ENCODE peak calls at places on chromosomes 7 and 10, in five cellular contexts. One of them, this sample, is unnamed. For H3K4me1 and H3K27me3, the result is how much of the 10 kb centered on the place peaks cover.

GRCh38 chr7:111312966-111313365 is 222.0 kb downstream of the LRRN3 start:
- DNase-seq in transverse colon: no peak
- DNase-seq in heart right ventricle: no peak
- DNase-seq in tibial nerve: no peak
- DNase-seq in adrenal gland: no peak
- DNase-seq in this sample: no peak

GRCh38 chr7:50735327-50735726 is 47.4 kb downstream of the GRB10 start:
- DNase-seq in adrenal gland: no peak
- DNase-seq in transverse colon: no peak
- DNase-seq in tibial nerve: no peak
- DNase-seq in heart right ventricle: no peak
- DNase-seq in this sample: no peak

GRCh38 chr10:69362471-69362954 is 54.2 kb downstream of the TACR2 start:
- DNase-seq in heart right ventricle: peak
- DNase-seq in tibial nerve: no peak
- DNase-seq in adrenal gland: peak
- DNase-seq in transverse colon: peak
- DNase-seq in this sample: no peak

GRCh38 chr7:74587435-74588126 is 69.9 kb upstream of the GTF2I start:
- DNase-seq in heart right ventricle: peak
- DNase-seq in transverse colon: peak
- DNase-seq in adrenal gland: peak
- DNase-seq in tibial nerve: peak
- DNase-seq in this sample: peak

GRCh38 chr7:17421941-17422340 is 123.5 kb downstream of the AHR start:
- DNase-seq in adrenal gland: no peak
- DNase-seq in transverse colon: no peak
- DNase-seq in tibial nerve: no peak
- DNase-seq in heart right ventricle: no peak
- DNase-seq in this sample: no peak

GRCh38 chr10:109624939-109625338 is 298.4 kb downstream of the XPNPEP1 start:
- DNase-seq in adrenal gland: no peak
- DNase-seq in transverse colon: no peak
- DNase-seq in tibial nerve: no peak
- DNase-seq in heart right ventricle: no peak
- DNase-seq in this sample: no peak

GRCh38 chr7:51070163-51070562 is 246.4 kb downstream of the COBL start:
- DNase-seq in adrenal gland: no peak
- DNase-seq in transverse colon: no peak
- DNase-seq in heart right ventricle: no peak
- DNase-seq in tibial nerve: no peak
- DNase-seq in this sample: no peak

GRCh38 chr10:102334106-102334505 is 61.4 kb upstream of the NFKB2 start:
- DNase-seq in transverse colon: no peak
- DNase-seq in heart right ventricle: peak
- DNase-seq in adrenal gland: peak
- DNase-seq in tibial nerve: no peak
- DNase-seq in this sample: no peak

GRCh38 chr7:28165971-28166955 is 14.3 kb downstream of the JAZF1 start:
- DNase-seq in transverse colon: no peak
- DNase-seq in tibial nerve: no peak
- DNase-seq in heart right ventricle: no peak
- DNase-seq in adrenal gland: no peak
- DNase-seq in this sample: no peak

DNA sequence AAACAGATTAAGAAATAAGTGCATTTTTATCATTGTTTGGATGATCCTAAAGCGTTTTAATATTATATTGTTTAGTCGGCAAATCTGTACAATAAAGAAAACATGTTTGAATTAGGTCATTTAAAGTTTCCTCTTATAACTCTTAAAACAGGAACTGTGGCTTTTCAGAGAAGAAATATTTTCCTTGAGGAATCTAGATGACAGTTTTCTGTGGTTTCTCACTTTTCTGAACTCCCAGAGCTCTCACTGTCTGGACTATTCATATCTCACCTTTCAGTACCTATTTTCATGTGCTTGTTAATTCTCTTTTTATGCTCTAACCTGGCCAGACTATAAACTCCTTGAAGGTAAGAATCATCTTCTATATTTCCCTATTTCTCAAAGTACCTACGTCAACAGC is 135.1 kb downstream of the CHN2 start:
- DNase-seq in transverse colon: no peak
- DNase-seq in adrenal gland: no peak
- DNase-seq in tibial nerve: no peak
- DNase-seq in heart right ventricle: no peak
- DNase-seq in this sample: no peak
- H3K4me1 ChIP-seq in transverse colon: under half
- H3K4me1 ChIP-seq in adrenal gland: under half
- H3K4me1 ChIP-seq in tibial nerve: under half
- H3K4me1 ChIP-seq in heart right ventricle: under half
- H3K4me1 ChIP-seq in this sample: under half

DNA sequence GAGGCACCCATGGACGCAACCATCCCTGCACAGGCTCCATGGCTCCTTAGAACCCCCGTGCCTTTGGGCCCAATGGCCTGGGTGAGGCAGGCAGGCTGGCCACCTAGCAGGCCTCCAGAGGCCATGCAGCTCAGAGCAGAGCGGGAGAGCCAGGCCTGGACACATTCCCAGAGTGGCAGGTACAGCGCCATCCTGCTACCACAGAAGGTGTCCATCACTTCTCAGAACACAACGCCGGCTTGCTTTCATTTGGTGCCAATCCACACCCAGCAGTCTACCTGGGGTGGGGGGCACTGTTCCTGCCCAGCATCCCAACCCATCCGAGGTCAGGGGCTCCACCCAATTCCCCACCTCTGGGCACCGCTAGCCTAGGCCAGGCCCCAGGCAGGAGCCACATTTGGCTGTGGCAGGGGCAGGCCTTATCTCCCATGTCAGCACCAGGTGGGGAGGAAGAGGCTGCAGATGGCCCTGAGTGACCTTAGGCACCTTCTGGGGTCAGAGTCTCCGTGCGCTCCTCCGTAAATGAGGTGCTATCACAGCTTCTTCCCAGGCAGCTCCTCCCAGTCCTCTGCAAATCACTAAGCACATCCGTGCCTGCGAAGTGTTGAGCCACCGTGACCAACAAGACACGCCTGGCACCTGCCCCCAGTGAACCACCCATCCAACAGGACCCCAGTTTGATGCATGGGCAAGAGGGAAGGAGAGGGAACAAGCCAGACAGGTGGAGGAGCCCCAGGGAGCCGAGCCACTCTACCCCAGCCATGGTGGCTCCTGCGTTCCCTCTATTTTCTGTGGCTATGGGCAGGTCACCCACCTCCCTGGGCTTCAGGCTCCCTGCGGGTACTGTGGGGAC is 14.2 kb downstream of the KCNH2 start:
- DNase-seq in heart right ventricle: no peak
- DNase-seq in adrenal gland: no peak
- DNase-seq in transverse colon: no peak
- DNase-seq in tibial nerve: no peak
- DNase-seq in this sample: no peak
- H3K27me3 ChIP-seq in heart right ventricle: under half
- H3K27me3 ChIP-seq in adrenal gland: under half
- H3K27me3 ChIP-seq in transverse colon: under half
- H3K27me3 ChIP-seq in tibial nerve: half or more
- H3K27me3 ChIP-seq in this sample: under half

GRCh38 chr10:124683816-124684215 is 60.4 kb downstream of the FAM53B start:
- DNase-seq in transverse colon: peak
- DNase-seq in heart right ventricle: no peak
- DNase-seq in adrenal gland: no peak
- DNase-seq in tibial nerve: no peak
- DNase-seq in this sample: no peak

GRCh38 chr10:124688366-124688765 is 55.8 kb downstream of the FAM53B start:
- DNase-seq in heart right ventricle: no peak
- DNase-seq in transverse colon: no peak
- DNase-seq in adrenal gland: no peak
- DNase-seq in tibial nerve: no peak
- DNase-seq in this sample: no peak

GRCh38 chr10:124685251-124685650 is 58.9 kb downstream of the FAM53B start:
- DNase-seq in heart right ventricle: no peak
- DNase-seq in adrenal gland: peak
- DNase-seq in transverse colon: peak
- DNase-seq in tibial nerve: no peak
- DNase-seq in this sample: no peak

GRCh38 chr10:124688889-124689670 is 55.1 kb downstream of the FAM53B start:
- DNase-seq in tibial nerve: no peak
- DNase-seq in heart right ventricle: no peak
- DNase-seq in adrenal gland: no peak
- DNase-seq in transverse colon: no peak
- DNase-seq in this sample: no peak

GRCh38 chr10:124686707-124687376 is 57.3 kb downstream of the FAM53B start:
- DNase-seq in heart right ventricle: peak
- DNase-seq in tibial nerve: peak
- DNase-seq in transverse colon: peak
- DNase-seq in adrenal gland: peak
- DNase-seq in this sample: no peak
- H3K4me1 ChIP-seq in heart right ventricle: under half
- H3K4me1 ChIP-seq in tibial nerve: half or more
- H3K4me1 ChIP-seq in transverse colon: under half
- H3K4me1 ChIP-seq in adrenal gland: half or more
- H3K4me1 ChIP-seq in this sample: under half

GRCh38 chr10:116741391-116742351 is 695 bp downstream of the HSPA12A start:
- DNase-seq in adrenal gland: peak
- DNase-seq in tibial nerve: no peak
- DNase-seq in heart right ventricle: peak
- DNase-seq in transverse colon: peak
- DNase-seq in this sample: no peak

GRCh38 chr10:116740971-116741370 is 1.4 kb downstream of the HSPA12A start:
- DNase-seq in tibial nerve: no peak
- DNase-seq in transverse colon: no peak
- DNase-seq in heart right ventricle: no peak
- DNase-seq in adrenal gland: no peak
- DNase-seq in this sample: no peak

GRCh38 chr10:116744163-116744788 is 1.9 kb upstream of the HSPA12A start:
- DNase-seq in heart right ventricle: no peak
- DNase-seq in adrenal gland: no peak
- DNase-seq in tibial nerve: no peak
- DNase-seq in transverse colon: no peak
- DNase-seq in this sample: no peak

GRCh38 chr10:116743266-116744064 is 1.1 kb upstream of the HSPA12A start:
- DNase-seq in transverse colon: no peak
- DNase-seq in adrenal gland: no peak
- DNase-seq in tibial nerve: no peak
- DNase-seq in heart right ventricle: no peak
- DNase-seq in this sample: no peak

DNA sequence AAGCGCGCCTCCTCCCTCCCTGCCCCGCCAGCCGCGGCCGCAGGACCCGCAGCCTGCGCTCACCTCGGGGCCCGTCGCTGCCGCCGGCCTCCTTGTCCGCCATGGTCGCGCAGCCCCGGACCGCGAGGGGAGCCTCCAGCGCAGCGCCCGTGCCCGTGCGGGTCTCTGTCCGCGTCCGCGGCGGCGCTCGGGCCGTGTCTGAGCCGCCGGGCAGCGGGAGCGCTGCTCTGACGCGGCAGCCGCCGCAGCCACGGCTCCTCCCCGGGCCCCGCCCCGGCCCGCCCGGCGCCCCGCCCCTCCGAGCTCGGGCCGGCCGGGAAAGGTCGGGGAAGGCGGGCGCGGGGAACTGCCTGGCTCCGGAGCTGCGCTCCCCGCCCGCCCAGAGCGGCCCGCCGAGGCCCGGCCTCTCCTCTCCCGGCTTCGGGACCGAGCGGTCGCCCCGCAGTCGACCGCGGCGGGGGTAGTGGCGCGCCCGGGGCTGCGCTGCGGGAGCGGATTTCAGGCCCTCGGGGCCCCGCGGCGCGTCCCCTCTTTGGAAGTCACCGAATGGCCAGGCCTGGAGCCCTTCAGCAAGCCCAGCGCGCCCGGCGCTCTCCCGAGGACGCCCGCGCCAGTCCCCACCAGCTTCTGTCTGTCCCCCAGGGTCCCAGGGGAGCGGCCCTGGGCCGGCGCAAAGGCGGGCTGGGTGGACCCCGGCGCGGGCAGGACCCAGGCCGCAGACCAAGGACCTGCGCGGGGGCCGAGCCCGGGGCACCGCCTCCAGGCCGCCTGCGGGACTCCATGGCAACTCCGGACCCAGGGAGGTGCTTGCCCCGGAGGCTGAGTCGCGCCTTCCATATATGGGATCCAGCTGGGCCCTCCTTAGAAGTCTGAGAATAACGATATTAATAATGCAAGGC is at the start of gene HSPA12A:
- DNase-seq in tibial nerve: peak
- DNase-seq in heart right ventricle: peak
- DNase-seq in transverse colon: peak
- DNase-seq in adrenal gland: peak
- DNase-seq in this sample: no peak
- H3K27me3 ChIP-seq in tibial nerve: under half
- H3K27me3 ChIP-seq in heart right ventricle: under half
- H3K27me3 ChIP-seq in transverse colon: under half
- H3K27me3 ChIP-seq in adrenal gland: under half
- H3K27me3 ChIP-seq in this sample: under half

DNA sequence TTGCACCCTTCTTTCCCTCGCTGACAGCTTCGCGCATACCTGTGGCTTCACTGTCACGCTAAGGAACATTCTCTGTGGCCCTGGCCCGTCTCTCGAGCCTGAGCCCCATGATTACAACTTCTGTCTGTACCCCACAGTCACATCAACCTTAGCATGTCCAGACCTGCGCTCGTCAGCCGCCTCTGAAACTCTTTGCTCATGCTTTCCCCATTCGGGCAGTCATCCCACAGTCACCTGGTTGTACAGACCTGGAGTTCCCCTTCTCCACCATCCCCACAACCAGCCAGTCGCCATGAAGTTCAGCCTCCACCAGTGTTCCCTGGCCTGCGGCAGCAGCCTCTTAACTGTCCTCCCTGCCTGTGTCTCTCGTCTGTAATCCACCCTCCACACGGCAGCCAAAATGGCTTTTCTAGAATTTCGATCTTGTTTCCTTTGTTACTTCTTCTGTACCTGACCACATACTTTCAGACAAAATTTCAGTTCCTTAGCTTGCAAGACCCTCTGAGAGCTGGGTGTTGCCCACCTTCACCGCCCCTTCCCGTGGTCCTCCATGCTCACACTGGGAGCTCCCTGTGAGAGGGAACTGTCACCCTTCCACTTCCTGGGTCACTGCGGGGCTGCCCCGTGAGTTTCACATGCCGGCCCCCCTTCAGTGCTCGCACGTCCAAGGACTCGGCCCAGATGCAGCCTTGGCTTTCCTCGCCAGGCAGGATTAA is 229.2 kb downstream of the CELF2 start:
- DNase-seq in adrenal gland: no peak
- DNase-seq in heart right ventricle: no peak
- DNase-seq in transverse colon: no peak
- DNase-seq in tibial nerve: no peak
- DNase-seq in this sample: no peak
- H3K4me1 ChIP-seq in adrenal gland: under half
- H3K4me1 ChIP-seq in heart right ventricle: under half
- H3K4me1 ChIP-seq in transverse colon: under half
- H3K4me1 ChIP-seq in tibial nerve: half or more
- H3K4me1 ChIP-seq in this sample: under half

GRCh38 chr7:99252166-99252895 is 20.3 kb upstream of the MYH16 start:
- DNase-seq in adrenal gland: no peak
- DNase-seq in heart right ventricle: no peak
- DNase-seq in tibial nerve: no peak
- DNase-seq in transverse colon: no peak
- DNase-seq in this sample: no peak
- H3K27me3 ChIP-seq in adrenal gland: under half
- H3K27me3 ChIP-seq in heart right ventricle: under half
- H3K27me3 ChIP-seq in tibial nerve: under half
- H3K27me3 ChIP-seq in transverse colon: under half
- H3K27me3 ChIP-seq in this sample: under half